ENCODE peak calls at places on chromosomes 16 and 17, in seven cellular contexts. O is EL; C is T-helper 2 cell; W is activated T-helper 9 cell treated with anti-CD3 and anti-CD28 coated beads, Interleukin-2, amount 50 U/mL, for 16 hours; T is neural progenitor cell; V is substantia nigra; P is left ventricle myocardium inferior. L is an unnamed sample.

GRCh38 chr17:55770220-55770870 is 19.5 kb downstream of the PCTP start:
- DNase-seq in O (peak; percentile 64), C (no peak), W (no peak), T (peak; percentile 65), V (no peak), P (no peak), L (no peak)

GRCh38 chr16:50272111-50272571 is 5.8 kb downstream of the ADCY7 start:
- DNase-seq in O (peak; percentile 49), C (no peak), W (no peak), T (no peak), V (no peak), P (no peak), L (no peak)

GRCh38 chr16:4970010-4970409 is 11.9 kb downstream of the SEC14L5 start:
- DNase-seq in O (no peak), C (no peak), W (no peak), T (peak; percentile 76), V (no peak), P (no peak), L (no peak)

GRCh38 chr17:59618894-59619312 is 792 bp upstream of the CLTC start:
- DNase-seq in O (no peak), C (no peak), W (no peak), T (peak; percentile 95), V (no peak), P (no peak), L (no peak)

GRCh38 chr16:85245307-85246172 is 133.3 kb upstream of the CIBAR2 start:
- DNase-seq in O (peak; percentile 67), C (no peak), W (no peak), T (peak; percentile 85), V (peak; percentile 10), P (no peak), L (no peak)

GRCh38 chr17:77849203-77849602 is 109.3 kb upstream of the TNRC6C start:
- DNase-seq in O (no peak), C (no peak), W (no peak), T (no peak), V (no peak), P (no peak), L (no peak)

GRCh38 chr16:85192736-85193493 is 80.6 kb upstream of the CIBAR2 start:
- DNase-seq in O (no peak), C (no peak), W (no peak), T (no peak), V (no peak), P (no peak), L (no peak)

GRCh38 chr16:2023098-2023925 is 3.4 kb upstream of the NHERF2 start:
- DNase-seq in O (peak; percentile 85), C (peak; percentile 98), W (peak; percentile 94), T (peak; percentile 93), V (peak; percentile 87), P (peak; percentile 94), L (peak; percentile 99)

GRCh38 chr17:16415031-16415924 is at the start of gene TRPV2:
- DNase-seq in O (no peak), C (no peak), W (no peak), T (peak; percentile 45), V (no peak), P (peak; percentile 56), L (no peak)

GRCh38 chr16:55641430-55642056 is 14.2 kb upstream of the SLC6A2 start:
- DNase-seq in O (no peak), C (no peak), W (no peak), T (no peak), V (no peak), P (no peak), L (no peak)

GRCh38 chr17:44931376-44931775 is 16.1 kb upstream of the GFAP start:
- DNase-seq in O (no peak), C (no peak), W (no peak), T (no peak), V (no peak), P (peak; percentile 1), L (peak; percentile 1)

GRCh38 chr17:16975266-16975651 is 3.3 kb upstream of the TNFRSF13B start:
- DNase-seq in O (no peak), C (no peak), W (no peak), T (no peak), V (no peak), P (no peak), L (no peak)

GRCh38 chr17:43949777-43950176 is 4.0 kb downstream of the PYY start:
- DNase-seq in O (peak; percentile 21), C (no peak), W (no peak), T (no peak), V (no peak), P (no peak), L (no peak)

GRCh38 chr16:14129502-14129901 is 58.4 kb downstream of the MRTFB start:
- DNase-seq in O (no peak), C (no peak), W (no peak), T (no peak), V (no peak), P (no peak), L (no peak)

GRCh38 chr17:58264407-58265103 is 16.2 kb downstream of the MPO start:
- DNase-seq in O (no peak), C (no peak), W (no peak), T (no peak), V (no peak), P (no peak), L (no peak)

GRCh38 chr17:55432358-55433028 is 10.9 kb upstream of the MMD start:
- DNase-seq in O (no peak), C (no peak), W (no peak), T (no peak), V (no peak), P (no peak), L (no peak)

GRCh38 chr17:43906951-43907424 is 348 bp downstream of the MPP2 start:
- DNase-seq in O (no peak), C (no peak), W (no peak), T (no peak), V (no peak), P (no peak), L (no peak)

GRCh38 chr17:3639981-3640596 is 3.5 kb downstream of the CTNS start:
- DNase-seq in O (no peak), C (no peak), W (no peak), T (peak; percentile 22), V (no peak), P (no peak), L (no peak)

GRCh38 chr17:77253611-77254051 is 112.9 kb downstream of the SEC14L1 start:
- DNase-seq in O (peak; percentile 26), C (no peak), W (no peak), T (no peak), V (no peak), P (no peak), L (no peak)

GRCh38 chr16:84989791-84990620 is 21.3 kb downstream of the ZDHHC7 start:
- DNase-seq in O (no peak), C (no peak), W (no peak), T (no peak), V (no peak), P (no peak), L (no peak)

GRCh38 chr16:31328322-31329052 is 26.5 kb upstream of the ITGAX start:
- DNase-seq in O (no peak), C (no peak), W (no peak), T (no peak), V (no peak), P (no peak), L (no peak)

GRCh38 chr16:53672461-53672860 is 31.2 kb downstream of the RPGRIP1L start:
- DNase-seq in O (no peak), C (no peak), W (no peak), T (no peak), V (no peak), P (no peak), L (no peak)

GRCh38 chr17:62179525-62180161 is 114.6 kb upstream of the MED13 start:
- DNase-seq in O (peak; percentile 86), C (no peak), W (no peak), T (no peak), V (no peak), P (no peak), L (no peak)

L was measured in D721Med.